ENCODE peak calls at places on chromosome 1, in eight cellular contexts. X, T, P, E, M, N, Z and K are unnamed samples.

GRCh38 chr1:17990401-17990800 is 117.2 kb upstream of the IGSF21 start:
- DNase-seq in X (no peak), T (no peak), P (no peak), E (no peak), M (no peak), N (no peak), Z (no peak), K (no peak)

GRCh38 chr1:25945756-25946155 is 39.5 kb upstream of the STMN1 start:
- DNase-seq in X (no peak), T (no peak), P (no peak), E (no peak), M (no peak), N (peak), Z (no peak), K (no peak)

GRCh38 chr1:201542166-201543045 is 3.5 kb downstream of the NAV1 start:
- DNase-seq in X (no peak), T (no peak), P (no peak), E (peak), M (no peak), N (no peak), Z (no peak), K (no peak)

GRCh38 chr1:112143871-112144441 is 154.5 kb upstream of the KCND3 start:
- DNase-seq in X (no peak), T (no peak), P (no peak), E (no peak), M (no peak), N (no peak), Z (no peak), K (no peak)

GRCh38 chr1:117284408-117285215 is 73.9 kb upstream of the VTCN1 start:
- DNase-seq in X (peak), T (no peak), P (peak), E (peak), M (no peak), N (peak), Z (no peak), K (no peak)

GRCh38 chr1:158799689-158800088 is 18.7 kb upstream of the OR6N2 start:
- DNase-seq in X (no peak), T (no peak), P (no peak), E (no peak), M (no peak), N (no peak), Z (no peak), K (no peak)

GRCh38 chr1:1334835-1335234 is 3.8 kb downstream of the TAS1R3 start:
- DNase-seq in X (no peak), T (no peak), P (no peak), E (no peak), M (no peak), N (no peak), Z (no peak), K (no peak)

GRCh38 chr1:19436716-19437476 is 48.4 kb downstream of the CAPZB start:
- DNase-seq in X (no peak), T (no peak), P (peak), E (peak), M (no peak), N (no peak), Z (no peak), K (no peak)

GRCh38 chr1:20728371-20729154 is 3.9 kb downstream of the SH2D5 start:
- DNase-seq in X (no peak), T (no peak), P (no peak), E (no peak), M (no peak), N (no peak), Z (no peak), K (no peak)

GRCh38 chr1:53725238-53725689 is 13.7 kb downstream of the GLIS1 start:
- DNase-seq in X (no peak), T (no peak), P (no peak), E (no peak), M (no peak), N (peak), Z (no peak), K (no peak)

GRCh38 chr1:180862305-180862704 is 50.4 kb upstream of the KIAA1614 start:
- DNase-seq in X (no peak), T (no peak), P (no peak), E (no peak), M (no peak), N (peak), Z (no peak), K (no peak)

GRCh38 chr1:181097242-181097641 is 8.7 kb downstream of the IER5 start:
- DNase-seq in X (no peak), T (no peak), P (no peak), E (no peak), M (no peak), N (no peak), Z (no peak), K (no peak)

GRCh38 chr1:104403883-104404282 is 654.2 kb downstream of the AMY1C start:
- DNase-seq in X (no peak), T (no peak), P (no peak), E (no peak), M (no peak), N (no peak), Z (no peak), K (no peak)

GRCh38 chr1:231091853-231092301 is 51.8 kb upstream of the FAM89A start:
- DNase-seq in X (no peak), T (no peak), P (no peak), E (peak), M (no peak), N (peak), Z (no peak), K (no peak)

GRCh38 chr1:6350416-6351088 is 43.0 kb downstream of the ACOT7 start:
- DNase-seq in X (no peak), T (peak), P (no peak), E (no peak), M (no peak), N (no peak), Z (no peak), K (no peak)

GRCh38 chr1:186340772-186341171 is 34.3 kb downstream of the TPR start:
- DNase-seq in X (no peak), T (no peak), P (no peak), E (no peak), M (no peak), N (no peak), Z (no peak), K (no peak)

GRCh38 chr1:156910309-156910782 is 10.1 kb upstream of the LRRC71 start:
- DNase-seq in X (no peak), T (peak), P (peak), E (no peak), M (peak), N (peak), Z (no peak), K (peak)

GRCh38 chr1:244100691-244101453 is 49.8 kb downstream of the ZBTB18 start:
- DNase-seq in X (no peak), T (no peak), P (no peak), E (no peak), M (no peak), N (peak), Z (no peak), K (no peak)

GRCh38 chr1:33094971-33095604 is 14.1 kb downstream of the AZIN2 start:
- DNase-seq in X (no peak), T (no peak), P (peak), E (peak), M (no peak), N (peak), Z (no peak), K (peak)

GRCh38 chr1:153071511-153071910 is at the start of gene SPRR2B:
- DNase-seq in X (no peak), T (no peak), P (no peak), E (no peak), M (no peak), N (no peak), Z (no peak), K (no peak)

GRCh38 chr1:165549908-165550480 is 6.2 kb downstream of the LRRC52 start:
- DNase-seq in X (no peak), T (no peak), P (no peak), E (no peak), M (no peak), N (no peak), Z (no peak), K (no peak)

GRCh38 chr1:88488277-88488676 is 195.8 kb upstream of the PKN2 start:
- DNase-seq in X (no peak), T (no peak), P (no peak), E (no peak), M (no peak), N (no peak), Z (no peak), K (no peak)

GRCh38 chr1:199914546-199914945 is 113.0 kb upstream of the NR5A2 start:
- DNase-seq in X (no peak), T (no peak), P (no peak), E (no peak), M (no peak), N (no peak), Z (no peak), K (no peak)

GRCh38 chr1:17186216-17186894 is 18.6 kb upstream of the PADI1 start:
- DNase-seq in X (no peak), T (no peak), P (no peak), E (no peak), M (no peak), N (no peak), Z (no peak), K (no peak)

GRCh38 chr1:24699628-24700027 is 45.6 kb upstream of the CLIC4 start:
- DNase-seq in X (no peak), T (no peak), P (no peak), E (no peak), M (no peak), N (peak), Z (no peak), K (no peak)